ENCODE peak calls at places on chromosome 7, in four cellular contexts. I, C, P and G are unnamed samples.

GRCh38 chr7:35761882-35762720 is 38.8 kb upstream of the SEPTIN7 start:
- DNase-seq in I (no peak), C (no peak), P (peak; percentile 7), G (no peak)

GRCh38 chr7:138226001-138226476 is 149.8 kb downstream of the AKR1D1 start:
- DNase-seq in I (no peak), C (no peak), P (peak; percentile 11), G (no peak)

GRCh38 chr7:137454169-137455166 is 110.9 kb upstream of the PTN start:
- DNase-seq in I (peak; percentile 50), C (no peak), P (peak; percentile 69), G (no peak)

GRCh38 chr7:148514236-148514635 is 76.3 kb upstream of the C7orf33 start:
- DNase-seq in I (no peak), C (no peak), P (no peak), G (no peak)

GRCh38 chr7:65746398-65746669 is 126.5 kb upstream of the VKORC1L1 start:
- DNase-seq in I (no peak), C (no peak), P (peak; percentile 65), G (no peak)

GRCh38 chr7:681551-682307 is 44.8 kb upstream of the DNAAF5 start:
- DNase-seq in I (no peak), C (no peak), P (no peak), G (no peak)

GRCh38 chr7:30466266-30466665 is 12.3 kb downstream of the NOD1 start:
- DNase-seq in I (no peak), C (no peak), P (peak; percentile 13), G (no peak)

GRCh38 chr7:51980813-51981212 is 664.2 kb upstream of the COBL start:
- DNase-seq in I (no peak), C (no peak), P (no peak), G (no peak)

GRCh38 chr7:47375121-47375551 is 206.8 kb downstream of the TNS3 start:
- DNase-seq in I (no peak), C (no peak), P (peak; percentile 73), G (no peak)

GRCh38 chr7:30708412-30708811 is 26.2 kb upstream of the CRHR2 start:
- DNase-seq in I (no peak), C (no peak), P (no peak), G (no peak)

GRCh38 chr7:25812086-25812855 is 339.7 kb upstream of the NFE2L3 start:
- DNase-seq in I (no peak), C (no peak), P (no peak), G (no peak)

GRCh38 chr7:135910393-135911036 is 66.6 kb downstream of the MTPN start:
- DNase-seq in I (no peak), C (no peak), P (no peak), G (no peak)

GRCh38 chr7:106111671-106112117 is 418 bp downstream of the SYPL1 start:
- DNase-seq in I (peak; percentile 82), C (peak; percentile 86), P (peak; percentile 80), G (no peak)

GRCh38 chr7:47689558-47689957 is 107.6 kb upstream of the TNS3 start:
- DNase-seq in I (no peak), C (no peak), P (no peak), G (no peak)

GRCh38 chr7:129776397-129776792 is 164.9 kb downstream of the NRF1 start:
- DNase-seq in I (no peak), C (no peak), P (no peak), G (no peak)

GRCh38 chr7:143391462-143392404 is 10.6 kb downstream of the ZYX start:
- DNase-seq in I (no peak), C (no peak), P (peak; percentile 89), G (no peak)

GRCh38 chr7:130951976-130952313 is 217.9 kb upstream of the KLF14 start:
- DNase-seq in I (no peak), C (no peak), P (no peak), G (no peak)

GRCh38 chr7:604038-604883 is 84.6 kb upstream of the PDGFA start:
- DNase-seq in I (no peak), C (peak; percentile 8), P (peak; percentile 18), G (no peak)

GRCh38 chr7:8092140-8092539 is 123.5 kb downstream of the GLCCI1 start:
- DNase-seq in I (no peak), C (no peak), P (no peak), G (no peak)

GRCh38 chr7:110718514-110719205 is 372.3 kb upstream of the LRRN3 start:
- DNase-seq in I (no peak), C (no peak), P (no peak), G (no peak)

GRCh38 chr7:136194843-136195242 is 217.7 kb upstream of the MTPN start:
- DNase-seq in I (no peak), C (no peak), P (no peak), G (no peak)

GRCh38 chr7:39686261-39686924 is 63.0 kb downstream of the RALA start:
- DNase-seq in I (no peak), C (no peak), P (peak; percentile 69), G (no peak)

GRCh38 chr7:82044497-82045080 is 274.7 kb upstream of the HGF start:
- DNase-seq in I (peak; percentile 51), C (peak; percentile 25), P (peak; percentile 72), G (no peak)

GRCh38 chr7:123845823-123846216 is 851 bp downstream of the HYAL4 start:
- DNase-seq in I (no peak), C (peak; percentile 12), P (no peak), G (no peak)

GRCh38 chr7:106178593-106179134 is 66.6 kb upstream of the SYPL1 start:
- DNase-seq in I (no peak), C (peak; percentile 61), P (peak; percentile 62), G (no peak)

GRCh38 chr7:4815609-4816418 is 40.4 kb downstream of the AP5Z1 start:
- DNase-seq in I (no peak), C (no peak), P (no peak), G (no peak)

GRCh38 chr7:85554294-85554877 is 367.5 kb upstream of the SEMA3D start:
- DNase-seq in I (peak; percentile 77), C (peak; percentile 6), P (peak; percentile 80), G (peak; percentile 13)

GRCh38 chr7:136958016-136958415 is 89.6 kb downstream of the CHRM2 start:
- DNase-seq in I (no peak), C (no peak), P (peak; percentile 36), G (no peak)

GRCh38 chr7:85776691-85777363 is 590.0 kb upstream of the SEMA3D start:
- DNase-seq in I (no peak), C (no peak), P (peak; percentile 19), G (no peak)

GRCh38 chr7:151954866-151955820 is 1.1 kb upstream of the GALNTL5 start:
- DNase-seq in I (peak; percentile 72), C (no peak), P (peak; percentile 34), G (no peak)

GRCh38 chr7:99531354-99531765 is 20.6 kb downstream of the FAM200A start:
- DNase-seq in I (no peak), C (no peak), P (peak; percentile 21), G (no peak)

GRCh38 chr7:106122713-106123112 is 10.6 kb upstream of the SYPL1 start:
- DNase-seq in I (no peak), C (no peak), P (no peak), G (no peak)

DNA sequence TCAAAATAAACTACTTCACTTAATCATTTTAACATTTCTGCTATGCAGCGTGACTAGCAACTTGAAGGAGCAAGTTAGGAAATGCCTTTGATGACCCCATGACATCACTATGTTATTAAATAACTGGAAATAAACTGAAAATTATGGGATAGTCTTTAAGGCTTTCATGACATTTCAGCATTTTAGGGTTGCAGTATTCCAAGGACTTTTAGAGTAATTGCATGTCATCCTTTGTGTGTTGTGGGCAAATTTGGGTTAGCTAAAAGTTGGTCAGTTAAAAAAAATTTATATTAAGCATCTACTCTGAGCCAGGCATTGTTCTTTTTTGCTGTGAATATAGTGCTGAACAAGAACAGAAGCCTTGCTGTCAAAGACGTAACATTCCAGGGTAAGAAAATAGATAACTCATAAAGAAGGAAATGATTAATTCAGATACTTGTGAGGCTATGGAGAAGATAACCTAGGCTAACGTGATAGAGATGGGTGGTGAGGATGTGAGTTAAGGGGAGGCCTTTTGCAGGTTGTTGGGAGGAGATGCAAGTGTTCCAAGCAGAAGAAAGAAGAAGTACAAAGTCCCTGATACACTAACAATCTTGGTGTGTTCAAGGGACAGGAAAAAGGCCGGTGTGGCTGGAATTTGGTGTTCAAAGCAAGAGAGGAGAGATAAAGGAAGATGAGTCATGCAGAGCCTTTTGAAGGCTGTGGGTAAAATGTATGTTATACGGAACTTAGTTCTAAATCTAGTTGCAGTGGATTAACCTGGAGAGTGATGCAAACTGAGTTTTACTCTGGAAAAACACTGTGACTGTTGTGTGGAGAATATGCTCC is 610.2 kb downstream of the AUTS2 start:
- DNase-seq in I (no peak), C (no peak), P (peak; percentile 22), G (no peak)
- H3K27ac ChIP-seq in I (no peak overlapping the region), C (no peak overlapping the region), P (no peak overlapping the region), G (no peak overlapping the region)

GRCh38 chr7:117021366-117021765 is 68.1 kb downstream of the ST7 start:
- DNase-seq in I (no peak), C (no peak), P (no peak), G (no peak)

GRCh38 chr7:117021960-117022359 is 68.7 kb downstream of the ST7 start:
- DNase-seq in I (no peak), C (no peak), P (no peak), G (no peak)

GRCh38 chr7:117019786-117020604 is 66.7 kb downstream of the ST7 start:
- DNase-seq in I (peak; percentile 96), C (no peak), P (peak; percentile 97), G (no peak)

GRCh38 chr7:117019287-117019686 is 66.0 kb downstream of the ST7 start:
- DNase-seq in I (no peak), C (no peak), P (no peak), G (no peak)

DNA sequence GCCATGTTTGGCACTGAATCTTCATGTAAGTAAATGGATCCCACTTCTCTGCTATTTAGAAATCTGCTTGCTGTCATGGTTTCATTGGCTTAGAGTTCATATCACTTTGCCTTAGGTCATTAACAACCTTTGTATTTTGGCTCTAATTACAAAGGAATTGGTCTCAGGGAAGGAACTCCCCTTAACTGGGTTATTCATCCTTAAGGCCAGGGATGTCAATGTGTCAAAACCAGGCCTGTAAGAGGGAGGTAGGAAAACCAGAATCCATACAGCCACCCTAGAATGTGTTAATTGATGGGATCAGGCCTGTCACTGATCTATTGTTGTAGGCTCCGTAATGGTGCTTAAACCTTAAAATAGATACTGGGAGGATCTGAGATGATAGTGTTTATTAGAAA is 67.3 kb downstream of the ST7 start:
- DNase-seq in I (peak; percentile 46), C (no peak), P (no peak), G (no peak)
- H3K79me2 ChIP-seq in I (no peaks in the 10 kb centered on the region), C (peaks cover 4% of the 10 kb centered on the region), P (peaks cover 80% of the 10 kb centered on the region), G (no peaks in the 10 kb centered on the region)

GRCh38 chr7:87874066-87874465 is 2.1 kb downstream of the SLC25A40 start:
- DNase-seq in I (no peak), C (no peak), P (no peak), G (no peak)
- H3K27ac ChIP-seq in I (no peak overlapping the region), C (no peak overlapping the region), P (no peak overlapping the region), G (no peak overlapping the region)

DNA sequence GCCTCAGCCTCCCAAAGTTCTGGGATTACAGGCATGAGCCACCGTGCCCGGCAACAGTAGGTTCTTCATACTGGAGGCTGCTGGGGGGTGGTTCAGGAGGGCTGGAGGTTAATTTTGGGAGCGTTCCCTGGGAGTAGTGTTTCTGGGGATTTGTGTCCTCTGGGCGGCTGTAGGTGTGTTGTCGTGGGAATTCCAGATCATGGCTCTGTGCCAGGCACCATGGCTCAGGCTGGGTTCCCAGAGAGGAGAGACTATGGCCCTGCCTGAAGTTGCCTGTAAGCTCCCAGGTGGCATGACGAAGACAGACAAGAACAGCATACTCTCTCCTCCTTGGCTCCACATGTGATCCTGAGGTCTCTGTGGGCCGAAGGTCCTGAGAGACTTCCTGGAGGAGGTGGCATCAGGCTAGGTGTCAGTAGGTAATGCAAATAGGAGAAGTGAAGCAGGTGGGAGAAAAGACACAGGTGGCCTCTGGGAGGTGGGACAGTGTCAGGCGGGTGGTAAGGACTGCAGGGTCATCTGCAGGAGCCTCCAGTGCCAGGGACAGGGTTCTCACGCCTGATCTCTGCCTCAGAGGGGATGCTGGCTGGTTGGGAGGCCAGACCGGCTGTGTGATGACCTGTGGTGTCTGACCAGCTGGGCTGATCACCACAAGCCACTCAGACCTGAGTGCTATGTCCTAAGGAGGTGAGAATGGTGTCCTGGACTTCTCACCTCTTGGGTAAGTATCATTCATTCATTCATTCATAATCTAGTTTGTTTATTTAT is 18.7 kb downstream of the CLIP2 start:
- DNase-seq in I (no peak), C (no peak), P (no peak), G (no peak)
- H3K79me2 ChIP-seq in I (no peaks in the 10 kb centered on the region), C (no peaks in the 10 kb centered on the region), P (peaks cover 99% of the 10 kb centered on the region), G (peaks cover 4% of the 10 kb centered on the region)